ENCODE peak calls at places on chromosomes 16 and 17, in eight cellular contexts. D is stimulated activated naive CD4-positive, alpha-beta T cell treated with Interleukin-2 at 50 U/mL for 16 hours; L is T47D; V is mucosa of gallbladder; B is Calu3; T is NAMALWA; U is caudate nucleus; F is activated T-helper 2 cell treated with anti-CD3 and anti-CD28 coated beads, Interferon-gamma antibody, Interleukin-2, Interleukin-4, amounts not matched to agents 10 μg/mL and 5 μg/mL and 100 μg/mL, durations not matched to agents 14 hours and 24 hours and 36 hours. P is an unnamed sample.

GRCh38 chr16:12027091-12027490 is 50.6 kb downstream of the SNX29 start:
- DNase-seq in F (no peak), D (no peak), L (no peak), B (peak), T (no peak), V (no peak), U (no peak), P (peak)

GRCh38 chr16:71188956-71189712 is 41.4 kb downstream of the HYDIN start:
- DNase-seq in F (no peak), T (no peak), D (no peak), V (no peak), B (no peak), L (no peak), U (no peak), P (no peak)

GRCh38 chr16:69325784-69326171 is 4.6 kb downstream of the PDF start:
- DNase-seq in F (no peak), B (no peak), T (no peak), U (no peak), V (no peak), D (no peak), L (no peak), P (no peak)

GRCh38 chr16:24381470-24382118 is 125.5 kb downstream of the CACNG3 start:
- DNase-seq in B (no peak), F (no peak), V (no peak), L (no peak), U (no peak), T (no peak), D (no peak), P (no peak)

GRCh38 chr17:79746955-79747507 is 16.3 kb downstream of the ENPP7 start:
- DNase-seq in L (no peak), V (no peak), T (no peak), D (no peak), F (no peak), U (no peak), B (no peak), P (no peak)

GRCh38 chr16:50598256-50598894 is 50.2 kb downstream of the NKD1 start:
- DNase-seq in B (no peak), F (no peak), T (no peak), U (peak), L (no peak), V (no peak), D (no peak), P (no peak)

GRCh38 chr17:49698005-49698404 is 9.8 kb downstream of the SLC35B1 start:
- DNase-seq in L (no peak), B (no peak), F (no peak), U (no peak), T (no peak), D (no peak), V (no peak), P (no peak)

GRCh38 chr17:9557846-9558245 is 17.8 kb downstream of the STX8 start:
- DNase-seq in L (no peak), D (no peak), U (no peak), V (no peak), B (no peak), F (no peak), T (no peak), P (no peak)

GRCh38 chr17:39210093-39210434 is 10.0 kb downstream of the RPL19 start:
- DNase-seq in B (no peak), F (no peak), D (no peak), L (no peak), V (no peak), U (no peak), T (no peak), P (no peak)